ENCODE peak calls at places on chromosomes 4 and X, in seven cellular contexts. D is suprapubic skin, A is HCT116, S is GM12891, T is HepG2, B is sigmoid colon, Y is esophagus muscularis mucosa. W is an unnamed sample.

GRCh38 chr4:1105662-1106061 is 7.7 kb downstream of the RNF212 start:
- DNase-seq in B (no peak), T (no peak), D (no peak), A (no peak), Y (no peak), S (no peak), W (no peak)

GRCh38 chr4:112189754-112190153 is 41.8 kb upstream of the AP1AR start:
- DNase-seq in Y (no peak), D (no peak), T (no peak), A (no peak), S (no peak), B (no peak), W (no peak)

GRCh38 chrX:119990409-119990994 is 47.0 kb upstream of the NKAP start:
- DNase-seq in B (no peak), Y (no peak), A (no peak), T (no peak), S (no peak), D (no peak), W (no peak)

GRCh38 chrX:10199212-10199611 is 42.4 kb downstream of the CLCN4 start:
- DNase-seq in B (peak; percentile 72), D (no peak), S (no peak), T (no peak), Y (no peak), A (no peak), W (no peak)

GRCh38 chr4:155914782-155915181 is 11.3 kb downstream of the TDO2 start:
- DNase-seq in T (no peak), D (no peak), S (no peak), Y (no peak), A (no peak), B (no peak), W (no peak)

GRCh38 chr4:185896832-185897475 is 85.0 kb upstream of the SORBS2 start:
- DNase-seq in T (no peak), B (no peak), Y (no peak), A (no peak), S (no peak), D (no peak), W (no peak)

GRCh38 chrX:101744085-101744484 is 84.4 kb upstream of the ARMCX2 start:
- DNase-seq in Y (no peak), T (no peak), A (no peak), S (no peak), B (no peak), D (no peak), W (no peak)

GRCh38 chr4:53490965-53491622 is 100.2 kb downstream of the LNX1 start:
- DNase-seq in A (peak; percentile 27), B (no peak), S (no peak), D (no peak), T (peak; percentile 40), Y (no peak), W (no peak)

GRCh38 chrX:19350831-19351447 is 7.2 kb downstream of the PDHA1 start:
- DNase-seq in Y (no peak), D (no peak), B (peak; percentile 15), S (no peak), T (no peak), A (no peak), W (no peak)

GRCh38 chr4:154497901-154498300 is 6.3 kb upstream of the DCHS2 start:
- DNase-seq in S (no peak), D (no peak), B (no peak), T (no peak), Y (peak; percentile 45), A (no peak), W (no peak)

GRCh38 chrX:23228454-23228853 is 106.2 kb upstream of the PTCHD1 start:
- DNase-seq in D (no peak), A (no peak), T (no peak), B (no peak), S (no peak), Y (no peak), W (no peak)

GRCh38 chr4:86156526-86156925 is 203.3 kb downstream of the MAPK10 start:
- DNase-seq in S (no peak), T (no peak), A (no peak), B (no peak), Y (no peak), D (no peak), W (no peak)

GRCh38 chr4:39502034-39502658 is 25.1 kb downstream of the UGDH start:
- DNase-seq in D (no peak), Y (no peak), S (no peak), A (no peak), T (no peak), B (no peak), W (no peak)

GRCh38 chrX:48492293-48492910 is 16.4 kb upstream of the PORCN start:
- DNase-seq in Y (no peak), A (no peak), B (no peak), S (no peak), T (no peak), D (no peak), W (no peak)

GRCh38 chr4:114076865-114077264 is 97.4 kb upstream of the ARSJ start:
- DNase-seq in B (no peak), T (no peak), Y (no peak), S (no peak), D (no peak), A (no peak), W (no peak)

GRCh38 chr4:80336582-80336981 is 1.1 kb downstream of the CFAP299 start:
- DNase-seq in S (no peak), D (no peak), Y (no peak), T (peak; percentile 13), B (peak; percentile 57), A (peak; percentile 18), W (no peak)

GRCh38 chrX:150643271-150643670 is 49.9 kb upstream of the MTMR1 start:
- DNase-seq in S (no peak), T (no peak), B (no peak), Y (no peak), A (no peak), D (no peak), W (no peak)

GRCh38 chr4:8759987-8760386 is 111.7 kb downstream of the HMX1 start:
- DNase-seq in D (peak; percentile 13), B (peak; percentile 37), S (no peak), Y (no peak), A (no peak), T (no peak), W (no peak)

GRCh38 chr4:6856391-6856790 is 53.2 kb upstream of the TBC1D14 start:
- DNase-seq in B (no peak), T (no peak), S (no peak), Y (no peak), D (no peak), A (no peak), W (no peak)

GRCh38 chr4:6851962-6852361 is 57.7 kb upstream of the TBC1D14 start:
- DNase-seq in B (no peak), Y (no peak), A (no peak), D (no peak), T (no peak), S (no peak), W (no peak)

GRCh38 chr4:6852582-6852981 is 57.0 kb upstream of the TBC1D14 start:
- DNase-seq in Y (no peak), A (no peak), T (no peak), B (no peak), D (no peak), S (no peak), W (no peak)

GRCh38 chr4:6855692-6856297 is 53.8 kb upstream of the TBC1D14 start:
- DNase-seq in A (no peak), D (no peak), T (peak; percentile 20), Y (no peak), S (no peak), B (no peak), W (no peak)

DNA sequence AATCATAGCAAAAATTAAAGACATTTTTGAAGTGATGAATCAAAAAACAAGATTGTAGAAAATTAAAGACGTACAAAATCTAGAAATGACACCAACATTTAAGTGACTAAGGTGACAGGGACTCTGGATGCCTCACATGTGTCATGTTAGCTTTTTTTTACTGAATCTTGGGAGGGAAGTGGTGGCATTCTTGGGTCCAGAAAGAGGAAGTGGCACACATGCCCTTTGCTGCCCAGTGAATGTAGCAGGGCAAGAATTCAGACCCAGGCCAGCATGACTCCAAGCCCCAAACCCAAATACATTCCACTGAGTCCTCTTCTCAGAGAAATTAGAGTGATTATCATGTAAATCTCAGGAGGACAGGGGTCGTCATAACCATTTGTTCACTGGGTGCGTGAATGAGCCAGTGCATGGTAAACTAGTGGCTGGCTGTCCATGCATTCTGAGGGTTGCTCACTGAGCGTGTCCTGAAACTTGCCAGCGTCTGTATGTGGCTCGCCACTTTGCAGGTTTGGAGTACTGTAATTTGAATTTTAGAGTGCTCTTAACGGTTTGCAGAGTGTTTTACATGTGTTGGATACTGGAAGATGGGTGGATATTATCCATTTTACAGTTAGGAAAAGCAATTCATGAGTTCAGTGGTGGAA is 55.4 kb upstream of the TBC1D14 start:
- DNase-seq in A (no peak), S (no peak), B (no peak), T (no peak), D (no peak), Y (no peak), W (no peak)
- TF ChIP-seq POLR2A in A (no peak), S (no peak), B (no peak), T (no peak), D (no peak), Y (no peak), W (no peak)

GRCh38 chr4:123110147-123110546 is 187.8 kb upstream of the NUDT6 start:
- DNase-seq in A (no peak), S (no peak), D (no peak), Y (no peak), B (no peak), T (no peak), W (no peak)
- TF ChIP-seq POLR2AphosphoS5 in A (no peak), S (no peak), D (no peak), Y (peak; percentile 67), B (peak; percentile 84), T (no peak), W (no peak)

DNA sequence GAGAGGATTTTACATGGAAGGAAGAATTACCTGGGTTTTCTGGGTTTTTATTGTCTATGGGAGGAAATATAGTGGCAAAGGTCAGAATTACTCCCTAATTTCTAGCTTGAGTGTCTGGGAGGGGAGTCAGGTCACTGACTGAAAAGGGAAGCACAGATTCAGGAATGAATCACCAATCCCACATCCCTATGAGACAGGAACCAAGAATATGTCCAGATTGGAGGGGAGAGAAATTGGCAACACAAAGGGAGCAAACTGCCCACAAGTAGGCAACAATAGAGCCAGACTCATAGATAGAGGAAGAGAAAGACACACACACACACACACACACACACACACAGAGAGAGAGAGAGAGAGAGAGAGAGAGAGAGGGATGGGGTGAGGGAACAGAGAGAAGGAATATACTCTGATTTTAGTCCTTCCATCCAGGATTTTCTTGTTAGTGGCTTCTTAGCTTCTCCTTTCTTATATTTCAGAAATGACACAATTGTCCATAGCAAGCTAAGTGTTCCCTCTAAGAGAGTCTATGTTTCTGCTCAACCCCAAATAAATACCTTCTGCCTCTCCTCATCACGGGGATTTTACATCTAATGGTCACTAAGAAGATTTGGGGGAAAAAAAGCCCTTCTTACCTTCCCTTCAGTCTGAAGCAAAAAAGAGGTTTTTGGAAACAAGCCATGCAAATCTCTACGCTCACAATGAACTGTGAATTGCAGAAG is 12.0 kb downstream of the P2RY10 start:
- DNase-seq in B (no peak), S (no peak), D (no peak), T (no peak), A (no peak), Y (no peak), W (no peak)
- TF ChIP-seq POLR2A in B (no peak), S (no peak), D (no peak), T (no peak), A (no peak), Y (no peak), W (no peak)

DNA sequence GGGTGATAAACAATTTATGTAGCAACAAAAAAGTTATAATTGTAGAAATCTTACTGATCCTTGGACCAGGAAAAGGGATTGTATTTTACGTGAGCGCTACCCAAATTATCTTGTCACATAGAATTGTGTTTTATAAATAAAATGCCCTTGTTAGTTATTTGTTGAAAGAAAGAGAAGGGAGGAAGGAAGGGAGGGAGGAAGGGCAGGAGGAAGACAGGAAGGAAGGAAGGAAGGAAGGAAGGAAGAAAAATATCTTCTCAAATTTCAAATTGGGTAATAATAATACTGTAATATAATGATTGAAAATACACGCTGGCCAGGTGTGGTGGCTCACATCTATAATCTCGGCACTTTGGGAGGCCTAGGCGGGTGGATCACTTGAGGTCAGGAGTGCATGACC is 206.2 kb upstream of the TLL1 start:
- DNase-seq in A (no peak), Y (no peak), S (no peak), B (no peak), D (no peak), T (no peak), W (no peak)
- TF ChIP-seq POLR2AphosphoS5 in A (no peak), Y (no peak), S (no peak), B (no peak), D (no peak), T (no peak), W (no peak)